ENCODE peak calls at places on chromosomes 16 and 17, in five cellular contexts. Y is GM12878, K is PC-3, B is H1, S is endothelial cell of umbilical vein. H is an unnamed sample.

GRCh38 chr17:58210922-58211321 is 8.1 kb downstream of the MKS1 start:
- DNase-seq in Y (no peak), K (no peak), B (no peak), S (no peak), H (no peak)

GRCh38 chr16:22252317-22252716 is 44.9 kb upstream of the POLR3E start:
- DNase-seq in Y (no peak), K (no peak), B (no peak), S (no peak), H (no peak)

GRCh38 chr17:37829446-37830142 is 84.7 kb upstream of the HNF1B start:
- DNase-seq in Y (peak; percentile 78), K (no peak), B (no peak), S (no peak), H (no peak)

GRCh38 chr16:87057951-87058560 is 259.1 kb downstream of the C16orf95 start:
- DNase-seq in Y (no peak), K (no peak), B (no peak), S (no peak), H (no peak)

GRCh38 chr16:27226976-27227705 is 23.8 kb downstream of the KDM8 start:
- DNase-seq in Y (no peak), K (no peak), B (no peak), S (no peak), H (no peak)

GRCh38 chr17:72525225-72525988 is 404.6 kb downstream of the SOX9 start:
- DNase-seq in Y (no peak), K (no peak), B (no peak), S (no peak), H (peak; percentile 46)

GRCh38 chr16:22337045-22337444 is 37.4 kb downstream of the CDR2 start:
- DNase-seq in Y (no peak), K (no peak), B (no peak), S (no peak), H (no peak)

GRCh38 chr17:7439462-7440112 is at the start of gene FGF11:
- DNase-seq in Y (no peak), K (no peak), B (no peak), S (no peak), H (peak; percentile 40)

GRCh38 chr17:64388961-64389565 is 1.6 kb downstream of the PECAM1 start:
- DNase-seq in Y (no peak), K (no peak), B (no peak), S (peak; percentile 58), H (no peak)

GRCh38 chr17:75084039-75084660 is 3.6 kb upstream of the SLC16A5 start:
- DNase-seq in Y (no peak), K (peak; percentile 37), B (no peak), S (peak; percentile 60), H (peak; percentile 67)

GRCh38 chr16:65195998-65196397 is 74.1 kb upstream of the CDH11 start:
- DNase-seq in Y (no peak), K (peak; percentile 47), B (no peak), S (no peak), H (peak; percentile 15)

GRCh38 chr17:44380767-44381166 is 8.7 kb downstream of the ITGA2B start:
- DNase-seq in Y (no peak), K (no peak), B (no peak), S (no peak), H (no peak)

GRCh38 chr16:57564571-57565270 is 22.3 kb downstream of the ADGRG5 start:
- DNase-seq in Y (no peak), K (no peak), B (no peak), S (no peak), H (peak; percentile 38)

GRCh38 chr17:32520737-32521399 is 34.1 kb downstream of the CDK5R1 start:
- DNase-seq in Y (no peak), K (no peak), B (no peak), S (no peak), H (no peak)

GRCh38 chr16:75238132-75238852 is 13.1 kb downstream of the BCAR1 start:
- DNase-seq in Y (no peak), K (no peak), B (no peak), S (no peak), H (peak; percentile 88)

GRCh38 chr16:60203525-60204124 is 1469.5 kb upstream of the GOT2 start:
- DNase-seq in Y (no peak), K (no peak), B (no peak), S (peak; percentile 49), H (peak; percentile 14)

GRCh38 chr17:78912082-78912481 is 9.1 kb upstream of the CEP295NL start:
- DNase-seq in Y (no peak), K (no peak), B (no peak), S (no peak), H (no peak)

GRCh38 chr16:20268409-20268808 is 58.9 kb downstream of the GP2 start:
- DNase-seq in Y (no peak), K (no peak), B (no peak), S (no peak), H (no peak)

GRCh38 chr16:46737621-46738214 is 10.4 kb downstream of the MYLK3 start:
- DNase-seq in Y (no peak), K (no peak), B (no peak), S (no peak), H (no peak)

GRCh38 chr17:46979023-46979870 is at the start of gene RPRML:
- DNase-seq in Y (no peak), K (peak; percentile 35), B (no peak), S (peak; percentile 44), H (peak; percentile 56)

GRCh38 chr16:48963306-48963705 is 318.3 kb downstream of the CBLN1 start:
- DNase-seq in Y (no peak), K (peak; percentile 85), B (no peak), S (no peak), H (peak; percentile 38)

GRCh38 chr16:48969611-48970010 is 312.0 kb downstream of the CBLN1 start:
- DNase-seq in Y (no peak), K (no peak), B (no peak), S (no peak), H (no peak)

GRCh38 chr16:48961546-48961945 is 320.1 kb downstream of the CBLN1 start:
- DNase-seq in Y (no peak), K (peak; percentile 88), B (no peak), S (no peak), H (no peak)

GRCh38 chr16:48963901-48964615 is 317.6 kb downstream of the CBLN1 start:
- DNase-seq in Y (no peak), K (peak; percentile 91), B (no peak), S (no peak), H (peak; percentile 73)

GRCh38 chr16:48965391-48965790 is 316.2 kb downstream of the CBLN1 start:
- DNase-seq in Y (no peak), K (peak; percentile 51), B (no peak), S (no peak), H (no peak)
- H3K27ac ChIP-seq in Y (no peak overlapping the region), K (peak overlapping the region; percentile 97), B (no peak overlapping the region), S (no peak overlapping the region), H (peak overlapping the region; percentile 84)

DNA sequence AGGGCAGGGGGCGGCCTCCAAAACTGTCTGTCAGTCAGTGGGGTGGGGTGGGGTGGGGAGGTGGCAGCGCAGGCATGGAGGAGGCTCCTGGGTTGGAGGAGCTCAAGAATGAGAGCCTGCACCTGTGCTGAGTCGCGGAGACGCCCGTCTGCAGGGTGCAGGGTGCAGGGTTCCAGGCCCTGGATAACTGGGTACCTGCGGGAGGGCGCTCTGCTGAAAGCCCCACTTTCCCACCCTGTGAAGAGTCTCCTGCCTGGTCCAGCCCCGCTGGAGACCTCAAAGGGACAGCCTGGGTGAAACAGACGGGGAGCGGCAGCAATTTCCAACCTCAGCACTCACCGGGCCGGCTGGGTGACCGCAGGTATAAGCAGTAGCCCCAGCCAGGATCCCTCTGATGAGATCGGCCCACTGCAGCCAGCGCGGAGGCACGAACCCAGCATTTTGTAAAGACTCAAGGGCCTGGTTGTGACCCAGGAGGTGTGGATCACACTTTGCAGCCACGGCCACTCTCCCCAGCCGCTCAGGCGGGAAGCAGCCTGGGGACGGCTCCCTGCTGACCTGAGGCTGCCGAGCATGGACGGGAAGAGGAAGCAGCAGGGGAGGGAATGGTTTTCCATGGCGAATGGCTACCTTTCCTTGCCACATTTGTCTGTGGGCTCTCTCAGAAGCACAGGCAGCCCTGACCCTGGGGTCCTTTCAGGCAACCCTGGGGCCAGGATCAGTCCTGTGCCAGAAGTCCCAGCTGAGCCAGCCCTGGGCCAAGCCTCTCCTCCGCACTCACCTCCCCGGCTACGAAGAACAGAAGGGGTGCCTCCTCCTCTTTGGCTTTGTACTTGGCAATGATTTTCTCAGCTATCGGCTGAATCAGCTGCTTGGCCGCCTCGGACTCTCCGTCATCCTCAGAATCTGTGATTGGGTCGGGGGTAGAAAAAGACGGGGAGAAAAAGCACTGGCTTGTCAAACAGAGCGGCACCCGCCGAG is 21.0 kb downstream of the MRM3 start:
- DNase-seq in Y (no peak), K (no peak), B (no peak), S (no peak), H (no peak)
- TF ChIP-seq EZH2 in Y (no peak), K (no peak), B (no peak), S (no peak), H (no peak)

GRCh38 chr16:70725024-70725911 is 39.4 kb upstream of the MTSS2 start:
- DNase-seq in Y (no peak), K (no peak), B (no peak), S (no peak), H (peak; percentile 45)
- H3K4me2 ChIP-seq in Y (no peak overlapping the region), K (no peak overlapping the region), B (no peak overlapping the region), S (no peak overlapping the region), H (peak overlapping the region; percentile 48)

GRCh38 chr17:73604046-73604445 is 40.2 kb downstream of the SDK2 start:
- DNase-seq in Y (no peak), K (no peak), B (no peak), S (no peak), H (no peak)
- H3K27ac ChIP-seq in Y (no peak overlapping the region), K (no peak overlapping the region), B (no peak overlapping the region), S (no peak overlapping the region), H (no peak overlapping the region)

GRCh38 chr17:29565643-29566472 is 979 bp downstream of the ABHD15 start:
- DNase-seq in Y (no peak), K (no peak), B (no peak), S (peak; percentile 25), H (peak; percentile 58)
- TF ChIP-seq EZH2 in Y (no peak), K (no peak), B (peak; percentile 62), S (no peak), H (no peak)